ENCODE peak calls at places on chromosomes 2 and 18, in eight cellular contexts. K is HAP-1, U is H7, Y is body of pancreas, I is dorsolateral prefrontal cortex, W is psoas muscle, Q is mammary epithelial cell, D is kidney epithelial cell. M is an unnamed sample.
A peak's percentile ranks its signal among the peaks of the same experiment; 100 is the strongest.

GRCh38 chr2:20589975-20590703 is 60.8 kb downstream of the HS1BP3 start:
- DNase-seq in K (no peak), U (no peak), Y (no peak), I (peak; percentile 30), W (peak; percentile 21), Q (no peak), D (no peak), M (no peak)

GRCh38 chr2:215737496-215737895 is 275.9 kb downstream of the MREG start:
- DNase-seq in K (no peak), U (peak; percentile 20), Y (no peak), I (no peak), W (no peak), Q (no peak), D (no peak), M (no peak)

GRCh38 chr2:220219371-220219770 is 591.9 kb downstream of the SLC4A3 start:
- DNase-seq in K (no peak), U (no peak), Y (no peak), I (no peak), W (no peak), Q (peak; percentile 96), D (no peak), M (no peak)

GRCh38 chr2:95695613-95696012 is 103.8 kb downstream of the TRIM43 start:
- DNase-seq in K (no peak), U (no peak), Y (peak; percentile 27), I (no peak), W (peak; percentile 90), Q (no peak), D (no peak), M (no peak)

GRCh38 chr18:48815581-48816324 is 135.0 kb downstream of the SMAD7 start:
- DNase-seq in K (no peak), U (no peak), Y (no peak), I (peak; percentile 13), W (peak; percentile 56), Q (no peak), D (no peak), M (peak; percentile 5)

GRCh38 chr2:42082026-42082425 is 34.2 kb downstream of the PKDCC start:
- DNase-seq in K (no peak), U (no peak), Y (no peak), I (no peak), W (no peak), Q (no peak), D (no peak), M (no peak)

GRCh38 chr2:104866883-104867350 is 13.0 kb downstream of the POU3F3 start:
- DNase-seq in K (no peak), U (peak; percentile 56), Y (no peak), I (no peak), W (no peak), Q (no peak), D (no peak), M (no peak)

GRCh38 chr2:48148841-48149240 is 242.5 kb upstream of the FBXO11 start:
- DNase-seq in K (no peak), U (no peak), Y (no peak), I (no peak), W (no peak), Q (no peak), D (no peak), M (no peak)

DNA sequence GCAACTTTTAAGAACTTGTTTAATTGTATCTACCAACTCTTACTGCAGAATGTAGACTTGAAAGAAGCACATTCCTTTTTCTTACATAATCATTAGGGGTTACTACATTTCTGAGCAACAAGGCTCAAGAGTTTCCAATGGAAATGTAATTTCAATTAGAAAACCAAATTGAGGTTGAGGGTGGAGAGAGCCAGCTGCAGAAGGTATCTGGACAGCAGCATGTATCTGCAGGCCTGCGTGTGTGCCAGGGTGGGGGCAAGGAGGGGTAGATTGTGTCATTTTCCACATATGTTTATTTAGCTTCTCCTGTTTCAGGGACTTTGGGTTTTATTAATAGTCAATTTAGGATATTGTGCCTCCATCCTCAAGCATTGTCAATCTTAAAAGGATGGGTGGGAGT is 151.2 kb downstream of the RPIA start:
- DNase-seq in K (no peak), U (no peak), Y (no peak), I (no peak), W (no peak), Q (no peak), D (no peak), M (no peak)
- H3K27me3 ChIP-seq in K (peaks cover 4% of the 10 kb centered on the region), U (no peaks in the 10 kb centered on the region), Y (no peaks in the 10 kb centered on the region), I (no peaks in the 10 kb centered on the region), W (no peaks in the 10 kb centered on the region), Q (peaks cover 6% of the 10 kb centered on the region), D (peaks cover 2% of the 10 kb centered on the region), M (no peaks in the 10 kb centered on the region)

DNA sequence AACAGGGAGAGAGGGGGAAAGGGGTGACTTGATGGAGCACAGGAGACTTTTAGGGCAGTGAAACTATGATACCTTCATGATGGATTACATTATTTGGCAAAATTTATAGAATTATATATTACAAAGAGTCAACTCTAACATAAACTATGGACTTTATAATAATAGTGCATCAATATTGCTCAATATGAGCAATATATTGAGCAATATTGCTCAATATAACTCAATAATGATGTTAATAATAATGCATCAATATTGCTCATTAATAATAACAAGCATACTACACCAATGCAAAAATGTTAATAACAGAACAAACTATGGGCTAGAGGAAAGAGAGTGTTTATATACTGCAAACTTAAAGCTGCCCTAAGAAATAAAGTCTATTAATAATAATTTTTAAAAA is 3.1 kb upstream of the UNC80 start:
- DNase-seq in K (no peak), U (no peak), Y (no peak), I (no peak), W (no peak), Q (no peak), D (no peak), M (no peak)
- H3K27me3 ChIP-seq in K (peaks cover 7% of the 10 kb centered on the region), U (peaks cover 76% of the 10 kb centered on the region), Y (no peaks in the 10 kb centered on the region), I (peaks cover 4% of the 10 kb centered on the region), W (peaks cover 47% of the 10 kb centered on the region), Q (peaks cover 2% of the 10 kb centered on the region), D (peaks cover 6% of the 10 kb centered on the region), M (no peaks in the 10 kb centered on the region)

DNA sequence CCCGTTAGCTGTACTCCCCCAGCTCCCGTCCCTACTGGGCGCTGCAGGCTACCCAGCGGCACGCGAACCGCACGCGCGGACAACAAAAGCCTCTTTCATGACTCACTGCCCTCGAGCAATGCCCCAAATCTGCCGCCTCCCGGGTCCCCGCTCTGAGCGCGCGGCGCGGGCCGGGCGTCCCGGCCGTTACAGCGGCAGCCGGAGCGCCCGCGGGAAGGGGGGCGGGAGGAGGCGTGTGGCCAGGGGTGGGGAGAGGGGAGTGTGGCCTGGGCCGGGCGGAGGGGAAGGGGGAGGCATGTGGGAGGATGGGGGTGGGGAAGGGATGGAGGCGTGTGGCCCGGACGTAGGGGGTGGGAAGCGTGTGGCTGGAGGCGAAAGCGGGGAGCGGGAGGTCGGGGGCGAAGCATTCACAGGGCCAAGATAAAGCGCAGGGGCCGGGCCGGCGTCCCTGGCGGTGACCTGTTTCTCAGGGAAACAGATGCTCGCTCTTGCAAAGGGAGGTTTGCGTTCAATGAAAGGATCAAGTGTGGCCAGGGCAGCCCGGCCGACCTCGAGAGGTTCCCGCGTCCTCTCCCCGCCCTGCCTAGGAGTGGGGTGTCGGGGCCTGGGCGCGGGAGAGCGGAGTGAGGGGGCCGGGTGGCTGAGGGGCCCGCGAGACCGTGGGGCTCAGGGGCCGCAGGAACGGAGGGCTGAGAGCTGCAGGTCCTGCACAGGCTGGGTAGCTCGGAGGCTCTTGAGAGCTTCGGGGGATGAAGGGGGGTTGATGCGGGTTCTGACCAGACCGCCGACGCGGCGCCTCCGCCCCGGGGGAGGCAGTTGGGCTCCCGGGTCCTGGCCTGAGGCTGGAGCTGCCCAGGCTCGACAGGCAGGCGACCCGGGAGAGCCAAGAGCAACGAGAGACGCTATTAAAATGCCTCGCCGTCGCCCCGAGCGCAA is 3.5 kb upstream of the NEUROD1 start:
- DNase-seq in K (no peak), U (peak; percentile 91), Y (no peak), I (no peak), W (no peak), Q (peak; percentile 32), D (no peak), M (no peak)
- H3K27me3 ChIP-seq in K (peaks cover 67% of the 10 kb centered on the region), U (peaks cover 87% of the 10 kb centered on the region), Y (no peaks in the 10 kb centered on the region), I (peaks cover 71% of the 10 kb centered on the region), W (peaks cover 94% of the 10 kb centered on the region), Q (peaks cover 61% of the 10 kb centered on the region), D (peaks cover 73% of the 10 kb centered on the region), M (peaks cover 76% of the 10 kb centered on the region)

DNA sequence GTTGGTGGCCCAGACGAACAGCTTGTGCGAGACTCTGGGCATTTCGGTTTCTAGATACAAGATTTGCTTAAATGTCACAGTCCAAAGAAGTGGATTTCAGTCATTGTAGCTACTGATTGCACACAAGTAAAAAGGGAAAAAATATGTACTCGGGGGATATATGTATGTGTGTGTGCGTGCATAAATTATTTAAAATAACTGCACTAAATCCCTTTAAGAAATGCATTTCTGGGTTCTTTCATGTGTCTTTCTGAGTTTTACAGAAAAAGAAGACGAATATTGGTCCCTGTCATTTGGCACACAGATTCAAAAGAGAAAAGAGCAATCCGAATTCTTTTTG is 2.1 kb upstream of the EPHA4 start:
- DNase-seq in K (no peak), U (no peak), Y (no peak), I (no peak), W (no peak), Q (no peak), D (no peak), M (no peak)
- H3K27me3 ChIP-seq in K (no peaks in the 10 kb centered on the region), U (peaks cover 31% of the 10 kb centered on the region), Y (no peaks in the 10 kb centered on the region), I (peaks cover 8% of the 10 kb centered on the region), W (peaks cover 16% of the 10 kb centered on the region), Q (peaks cover 2% of the 10 kb centered on the region), D (no peaks in the 10 kb centered on the region), M (peaks cover 35% of the 10 kb centered on the region)

DNA sequence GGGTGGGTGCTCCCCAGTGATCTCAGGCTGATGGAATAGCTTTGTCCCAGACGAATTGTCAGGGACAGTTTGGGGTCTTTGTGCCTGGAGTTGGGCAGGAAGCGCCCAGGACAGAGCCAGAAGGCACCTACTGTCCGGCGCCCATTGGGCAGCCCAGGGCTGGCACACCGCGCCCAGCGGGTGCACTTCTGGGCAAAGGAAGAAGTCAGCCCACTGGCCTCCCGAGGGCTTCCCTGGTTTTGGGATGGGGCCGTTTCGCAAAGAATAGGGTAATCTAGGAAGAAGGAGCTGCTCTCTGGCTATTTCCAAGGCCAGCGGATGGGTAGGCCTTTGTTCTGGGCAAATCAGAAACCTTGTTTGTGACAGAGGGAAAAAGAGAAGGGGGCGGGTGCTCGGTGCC is 3.5 kb upstream of the SIX2 start:
- DNase-seq in K (no peak), U (no peak), Y (no peak), I (no peak), W (no peak), Q (no peak), D (no peak), M (no peak)
- H3K27me3 ChIP-seq in K (peaks cover 7% of the 10 kb centered on the region), U (peaks cover 69% of the 10 kb centered on the region), Y (no peaks in the 10 kb centered on the region), I (peaks cover 70% of the 10 kb centered on the region), W (no peaks in the 10 kb centered on the region), Q (peaks cover 51% of the 10 kb centered on the region), D (peaks cover 76% of the 10 kb centered on the region), M (peaks cover 64% of the 10 kb centered on the region)

M was measured in adrenal gland.